ENCODE peak calls at places on chromosomes 12 and 14, in five cellular contexts. P is epithelial cell of esophagus, X is dorsolateral prefrontal cortex, W is neural progenitor cell, H is fibroblast of lung. G is an unnamed sample.
A peak's percentile ranks its signal among the peaks of the same experiment; 100 is the strongest.

GRCh38 chr14:36625436-36625835 is 36.2 kb upstream of the PAX9 start:
- DNase-seq in P (no peak), X (no peak), W (no peak), H (no peak), G (no peak)

GRCh38 chr12:20546267-20546666 is 148.9 kb upstream of the SLCO1C1 start:
- DNase-seq in P (no peak), X (no peak), W (no peak), H (no peak), G (no peak)

GRCh38 chr12:49294086-49294803 is 702 bp upstream of the PRPH start:
- DNase-seq in P (no peak), X (no peak), W (peak; percentile 42), H (no peak), G (no peak)

GRCh38 chr14:32513571-32514009 is 184.5 kb downstream of the AKAP6 start:
- DNase-seq in P (peak; percentile 24), X (no peak), W (no peak), H (no peak), G (peak; percentile 46)

GRCh38 chr14:54564799-54565235 is 2.1 kb upstream of the SAMD4A start:
- DNase-seq in P (peak; percentile 64), X (no peak), W (peak; percentile 34), H (peak; percentile 78), G (peak; percentile 85)

GRCh38 chr14:68757618-68758081 is 35.2 kb downstream of the ZFP36L1 start:
- DNase-seq in P (no peak), X (no peak), W (no peak), H (peak; percentile 33), G (no peak)

GRCh38 chr12:12541782-12542181 is 20.9 kb downstream of the DUSP16 start:
- DNase-seq in P (no peak), X (no peak), W (no peak), H (no peak), G (no peak)

GRCh38 chr14:92507174-92507768 is 6.3 kb upstream of the RIN3 start:
- DNase-seq in P (peak; percentile 34), X (no peak), W (no peak), H (no peak), G (no peak)

GRCh38 chr12:96274331-96274730 is 80.2 kb downstream of the ELK3 start:
- DNase-seq in P (no peak), X (no peak), W (no peak), H (peak; percentile 80), G (peak; percentile 44)

GRCh38 chr12:65171870-65172269 is 2.5 kb downstream of the LEMD3 start:
- DNase-seq in P (peak; percentile 50), X (no peak), W (no peak), H (no peak), G (no peak)

GRCh38 chr12:14408208-14408607 is 42.7 kb downstream of the ATF7IP start:
- DNase-seq in P (no peak), X (no peak), W (no peak), H (peak; percentile 63), G (peak; percentile 64)

GRCh38 chr14:90551733-90552464 is 155.1 kb downstream of the CALM1 start:
- DNase-seq in P (no peak), X (no peak), W (no peak), H (no peak), G (no peak)

GRCh38 chr12:127108360-127109215 is 1158.4 kb upstream of the TMEM132C start:
- DNase-seq in P (peak; percentile 76), X (peak; percentile 35), W (peak; percentile 74), H (peak; percentile 48), G (peak; percentile 78)

GRCh38 chr14:83470959-83471358 is 1937.3 kb upstream of the SEL1L start:
- DNase-seq in P (no peak), X (no peak), W (no peak), H (no peak), G (no peak)

GRCh38 chr12:68612675-68613074 is 2.0 kb downstream of the RAP1B start:
- DNase-seq in P (no peak), X (no peak), W (no peak), H (no peak), G (no peak)

GRCh38 chr14:69543341-69544249 is 31.1 kb downstream of the CCDC177 start:
- DNase-seq in P (peak; percentile 98), X (no peak), W (peak; percentile 61), H (peak; percentile 93), G (peak; percentile 85)

GRCh38 chr12:42156232-42156631 is 11.6 kb upstream of the GXYLT1 start:
- DNase-seq in P (no peak), X (no peak), W (no peak), H (no peak), G (no peak)

GRCh38 chr12:121278450-121279375 is 17.8 kb downstream of the CAMKK2 start:
- DNase-seq in P (no peak), X (peak; percentile 36), W (no peak), H (peak; percentile 53), G (peak; percentile 89)

DNA sequence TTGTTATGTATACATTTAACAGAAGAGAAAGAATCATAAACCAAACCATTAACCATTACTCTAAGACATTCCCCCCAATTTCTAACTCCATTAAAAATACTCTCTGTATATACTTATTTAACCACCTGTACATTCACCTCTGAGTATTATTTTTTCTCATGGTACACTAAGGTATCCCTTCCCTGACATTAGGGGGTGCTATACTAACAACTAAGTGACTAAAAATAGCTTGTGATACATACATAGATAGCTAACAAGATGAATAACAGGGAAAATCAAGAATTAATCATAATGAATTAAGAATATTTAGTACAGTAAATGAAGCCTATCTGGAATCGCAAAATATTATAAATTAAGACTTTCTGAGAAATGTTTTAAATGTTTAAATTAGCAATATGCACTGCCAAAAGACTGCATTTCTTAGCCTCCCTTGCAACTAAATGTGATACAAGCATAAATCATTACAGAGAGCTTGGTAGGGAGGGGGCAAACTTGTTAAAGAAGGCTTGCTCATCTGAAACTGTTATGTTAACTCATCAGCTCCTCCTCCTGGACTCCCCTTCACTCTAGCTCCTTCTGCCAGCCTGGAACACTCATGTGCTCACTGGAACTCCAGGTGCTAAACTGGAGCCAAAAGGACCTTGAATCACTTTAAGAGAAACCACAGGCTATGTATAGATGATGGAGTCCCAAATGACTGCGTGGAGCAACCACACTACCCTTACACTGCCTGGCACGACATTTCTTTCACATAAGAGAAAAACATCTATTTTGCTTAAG is 14.9 kb downstream of the C2CD5 start:
- DNase-seq in P (peak; percentile 59), X (no peak), W (peak; percentile 33), H (peak; percentile 49), G (peak; percentile 22)
- TF ChIP-seq CTCF in P (peak; percentile 45), X (no peak), W (peak; percentile 62), H (peak; percentile 9), G (peak; percentile 43)

DNA sequence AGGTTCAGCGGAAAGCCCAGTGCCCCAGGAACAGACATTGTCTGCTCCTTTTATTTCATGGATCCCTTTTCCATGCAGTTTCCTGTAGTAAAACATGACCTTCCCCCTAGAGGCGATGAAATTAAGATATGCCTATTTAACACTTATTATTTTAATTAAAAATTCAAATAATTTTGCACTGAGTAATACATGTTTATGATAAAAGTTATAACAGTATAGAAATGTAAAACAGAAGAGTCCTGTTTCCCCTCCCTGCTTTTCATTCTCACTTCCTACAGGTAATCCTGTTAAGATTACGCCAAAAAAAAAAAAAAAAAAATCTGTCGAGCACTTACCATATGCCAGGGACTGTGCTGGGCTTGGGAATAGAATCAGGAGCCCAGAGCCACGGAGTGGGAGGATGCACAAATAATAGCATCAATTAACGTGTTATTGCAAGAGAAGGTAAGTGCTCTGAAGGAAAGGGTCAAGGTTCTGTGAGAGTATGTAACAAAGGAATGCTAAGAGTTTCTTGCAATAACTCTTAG is 830 bp upstream of the LPCAT3 start:
- DNase-seq in P (no peak), X (no peak), W (no peak), H (peak; percentile 6), G (peak; percentile 12)
- H3K4me3 ChIP-seq in P (peak overlapping the region; percentile 91), X (peak overlapping the region; percentile 87), W (peak overlapping the region; percentile 84), H (peak overlapping the region; percentile 55), G (peak overlapping the region; percentile 87)

DNA sequence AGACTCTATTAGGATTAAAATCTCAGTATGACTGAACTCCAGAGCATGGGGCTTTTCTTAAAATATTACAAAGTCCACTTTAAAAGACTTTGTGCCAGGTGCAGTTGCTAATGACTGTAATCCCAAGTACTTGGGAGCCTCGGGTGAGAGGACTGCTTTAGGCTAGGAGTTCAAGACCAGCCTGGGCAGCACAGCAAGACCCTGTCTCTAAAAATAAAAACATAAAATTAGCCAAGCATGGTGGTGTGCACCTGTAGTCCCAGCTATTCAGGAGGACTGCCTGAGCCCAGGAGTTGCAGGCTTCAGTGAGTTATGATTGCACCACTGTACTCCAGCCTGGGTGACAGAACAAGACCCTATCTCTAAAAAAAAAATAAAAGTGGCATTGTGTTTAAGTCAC is 33.2 kb downstream of the ATF7 start:
- DNase-seq in P (no peak), X (no peak), W (no peak), H (no peak), G (no peak)
- TF ChIP-seq CTCF in P (no peak), X (no peak), W (no peak), H (no peak), G (no peak)

DNA sequence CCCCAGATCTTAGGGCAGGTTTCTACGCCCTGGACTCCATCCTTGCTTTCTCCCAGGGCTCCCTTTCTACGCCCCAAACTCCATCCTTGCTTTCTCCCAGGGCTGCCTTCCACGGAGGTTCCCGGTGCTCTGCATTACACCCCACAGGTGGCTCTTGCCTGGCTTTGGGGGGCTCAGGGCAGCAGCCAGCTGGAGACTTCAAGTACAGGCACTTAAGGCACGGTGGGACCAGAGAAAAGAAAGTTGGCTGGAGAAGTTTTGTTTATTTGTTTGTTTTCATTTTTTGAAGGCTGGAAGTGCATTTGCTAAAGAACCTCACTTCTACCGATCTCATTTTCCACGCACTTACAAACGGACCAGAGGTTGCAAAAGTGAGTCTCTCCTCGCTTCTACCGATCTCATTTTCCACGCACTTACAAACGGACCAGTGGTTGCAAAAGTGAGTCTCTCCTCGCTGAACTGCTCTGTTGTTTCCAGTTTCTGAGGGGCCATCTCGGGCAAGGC is 103.8 kb upstream of the MED13L start:
- DNase-seq in P (no peak), X (no peak), W (no peak), H (no peak), G (no peak)
- H3K4me3 ChIP-seq in P (no peak overlapping the region), X (no peak overlapping the region), W (peak overlapping the region; percentile 35), H (no peak overlapping the region), G (no peak overlapping the region)

GRCh38 chr12:100083308-100083707 is 59.4 kb downstream of the BLTP3B start:
- DNase-seq in P (no peak), X (no peak), W (no peak), H (no peak), G (no peak)

GRCh38 chr12:100075598-100075997 is 67.1 kb downstream of the BLTP3B start:
- DNase-seq in P (no peak), X (no peak), W (no peak), H (no peak), G (no peak)

DNA sequence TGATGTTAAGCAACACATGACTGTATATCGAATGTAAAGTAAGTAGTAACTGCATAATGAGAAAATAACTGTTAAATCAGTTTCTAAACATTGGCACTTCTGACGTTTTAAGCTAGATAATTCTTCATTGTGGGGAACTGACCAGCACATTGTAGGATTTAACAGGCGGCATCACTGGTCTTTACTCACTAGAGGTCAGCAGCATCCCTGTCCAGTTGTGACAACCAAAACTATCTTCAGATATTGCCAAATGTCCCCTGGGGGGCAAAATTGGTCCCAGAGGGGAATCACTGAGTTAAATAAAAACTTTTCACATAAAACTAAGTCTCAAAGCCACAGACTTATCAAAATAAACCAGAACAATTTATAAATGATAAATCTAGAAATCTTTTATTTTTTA is 65.3 kb downstream of the BLTP3B start:
- DNase-seq in P (no peak), X (no peak), W (no peak), H (no peak), G (peak; percentile 11)
- TF ChIP-seq CTCF in P (no peak), X (no peak), W (peak; percentile 31), H (peak; percentile 5), G (peak; percentile 9)

GRCh38 chr14:95710106-95710505 is 3.8 kb downstream of the TCL1A start:
- DNase-seq in P (no peak), X (no peak), W (no peak), H (no peak), G (no peak)
- H3K4me3 ChIP-seq in P (no peak overlapping the region), X (no peak overlapping the region), W (no peak overlapping the region), H (no peak overlapping the region), G (no peak overlapping the region)

GRCh38 chr12:29023436-29024076 is 125.5 kb upstream of the FAR2 start:
- DNase-seq in P (peak; percentile 10), X (no peak), W (peak; percentile 14), H (no peak), G (peak; percentile 34)
- TF ChIP-seq CTCF in P (no peak), X (no peak), W (no peak), H (no peak), G (no peak)